ENCODE peak calls at places on chromosomes 4 and X, in eight cellular contexts. U is psoas muscle; L is GDM1; A is coronary artery; H is HCT116; C is iris pigment epithelial cell; E is stimulated activated naive CD8-positive, alpha-beta T cell treated with anti-CD3 and anti-CD28 coated beads, Interleukin-15, Interleukin-2, amounts not matched to agents 100 U/mL and 50 U/mL, for 24 hours; I is cortex of kidney. X is an unnamed sample.
A peak's percentile ranks its signal among the peaks of the same experiment; 100 is the strongest.

GRCh38 chr4:24768006-24768405 is 27.4 kb upstream of the SOD3 start:
- DNase-seq in A (no peak), L (no peak), C (no peak), I (no peak), E (no peak), H (no peak), U (no peak), X (peak; percentile 50)

GRCh38 chr4:160026720-160027119 is 923.8 kb downstream of the RAPGEF2 start:
- DNase-seq in I (no peak), A (no peak), L (no peak), H (peak; percentile 39), E (no peak), C (peak; percentile 18), U (no peak), X (no peak)

GRCh38 chr4:148094149-148094548 is 348.1 kb downstream of the NR3C2 start:
- DNase-seq in H (no peak), E (no peak), U (no peak), A (no peak), I (no peak), L (no peak), C (no peak), X (no peak)

GRCh38 chr4:38002451-38003071 is 42.4 kb downstream of the PTTG2 start:
- DNase-seq in A (no peak), C (peak; percentile 44), L (no peak), U (no peak), E (no peak), I (no peak), H (no peak), X (no peak)

GRCh38 chr4:69858683-69859082 is 1.3 kb downstream of the SULT1E1 start:
- DNase-seq in L (no peak), I (no peak), H (no peak), C (peak; percentile 55), U (no peak), E (no peak), A (no peak), X (no peak)

GRCh38 chr4:3288571-3289094 is 4.2 kb upstream of the RGS12 start:
- DNase-seq in I (no peak), L (no peak), E (no peak), U (no peak), C (no peak), A (peak; percentile 65), H (no peak), X (no peak)

GRCh38 chrX:8504451-8504850 is 39.8 kb downstream of the VCX3B start:
- DNase-seq in A (no peak), C (peak; percentile 57), U (no peak), I (no peak), H (no peak), L (no peak), E (no peak), X (no peak)

GRCh38 chr4:13481569-13481968 is 2.6 kb downstream of the RAB28 start:
- DNase-seq in U (no peak), C (peak; percentile 66), E (no peak), H (no peak), A (no peak), L (no peak), I (no peak), X (no peak)

GRCh38 chr4:40980318-40980883 is 230.6 kb downstream of the NSUN7 start:
- DNase-seq in E (no peak), I (no peak), U (no peak), H (no peak), L (no peak), C (no peak), A (no peak), X (peak; percentile 59)

GRCh38 chrX:9374537-9374936 is 90.3 kb upstream of the TBL1X start:
- DNase-seq in A (no peak), U (no peak), I (no peak), E (no peak), H (no peak), C (peak; percentile 24), L (no peak), X (no peak)

GRCh38 chrX:555589-556220 is 74.9 kb upstream of the SHOX start:
- DNase-seq in U (no peak), E (no peak), A (no peak), H (no peak), L (no peak), C (no peak), I (no peak), X (no peak)

X was measured in GM12865.